ENCODE peak calls at places on chromosomes 6 and 20, in six cellular contexts. H is CD8-positive, alpha-beta T cell; I is Panc1; F is WTC11; B is B cell; T is MCF 10A. E is an unnamed sample.

GRCh38 chr6:42468273-42468672 is 16.5 kb upstream of the TRERF1 start:
- DNase-seq in H (no peak), I (no peak), F (no peak), B (no peak), T (no peak), E (no peak)

GRCh38 chr6:53744321-53744720 is 50.5 kb upstream of the LRRC1 start:
- DNase-seq in H (no peak), I (no peak), F (no peak), B (no peak), T (no peak), E (no peak)

GRCh38 chr6:28252507-28252975 is 472 bp upstream of the ZKSCAN4 start:
- DNase-seq in H (no peak), I (no peak), F (no peak), B (no peak), T (no peak), E (no peak)

GRCh38 chr6:106118835-106119443 is 32.8 kb downstream of the PRDM1 start:
- DNase-seq in H (no peak), I (no peak), F (no peak), B (no peak), T (no peak), E (no peak)

GRCh38 chr20:59787186-59787890 is 146.1 kb downstream of the SYCP2 start:
- DNase-seq in H (no peak), I (no peak), F (no peak), B (no peak), T (no peak), E (no peak)

GRCh38 chr20:15065794-15066193 is 728.4 kb upstream of the FLRT3 start:
- DNase-seq in H (no peak), I (no peak), F (no peak), B (no peak), T (no peak), E (no peak)

GRCh38 chr6:37433657-37434271 is 743 bp downstream of the CMTR1 start:
- DNase-seq in H (peak), I (no peak), F (no peak), B (peak), T (peak), E (peak)

GRCh38 chr6:159014406-159014805 is 14.4 kb upstream of the RSPH3 start:
- DNase-seq in H (no peak), I (no peak), F (no peak), B (no peak), T (no peak), E (no peak)

GRCh38 chr6:23106951-23107350 is 537.6 kb downstream of the HDGFL1 start:
- DNase-seq in H (no peak), I (no peak), F (no peak), B (no peak), T (peak), E (no peak)

GRCh38 chr6:167893416-167893815 is 66.7 kb downstream of the AFDN start:
- DNase-seq in H (no peak), I (no peak), F (no peak), B (no peak), T (peak), E (no peak)

DNA sequence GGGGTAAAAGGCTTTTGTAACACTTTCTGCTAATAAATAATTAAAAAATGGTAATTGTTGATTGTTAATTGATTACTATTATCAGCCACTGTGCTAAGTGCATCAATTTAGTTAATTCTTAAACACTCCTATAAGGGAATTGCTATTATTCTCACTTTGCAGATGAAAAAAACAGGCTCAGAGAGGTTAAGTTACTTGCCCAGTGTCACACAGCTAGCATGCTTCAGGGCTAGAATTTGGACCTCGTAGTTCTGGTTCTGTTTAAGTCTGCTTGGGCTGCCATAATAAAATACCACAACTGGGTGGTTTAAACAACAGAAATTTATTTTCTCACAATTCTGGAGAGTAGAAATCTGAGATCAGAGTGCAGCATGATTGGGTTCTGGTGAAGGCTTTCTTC is 164.8 kb upstream of the TBX18 start:
- DNase-seq in H (no peak), I (no peak), F (no peak), B (no peak), T (no peak), E (no peak)
- TF ChIP-seq CTCF in H (no peak), I (no peak), F (no peak), B (no peak), T (no peak), E (no peak)

GRCh38 chr6:15389079-15389758 is 143.3 kb downstream of the JARID2 start:
- DNase-seq in H (no peak), I (no peak), F (no peak), B (no peak), T (no peak), E (no peak)

GRCh38 chr6:15391500-15391899 is 145.6 kb downstream of the JARID2 start:
- DNase-seq in H (no peak), I (no peak), F (no peak), B (no peak), T (no peak), E (no peak)

GRCh38 chr6:15387118-15387517 is 141.2 kb downstream of the JARID2 start:
- DNase-seq in H (no peak), I (no peak), F (no peak), B (no peak), T (no peak), E (no peak)

GRCh38 chr6:15392182-15392581 is 146.3 kb downstream of the JARID2 start:
- DNase-seq in H (no peak), I (no peak), F (no peak), B (no peak), T (no peak), E (no peak)

DNA sequence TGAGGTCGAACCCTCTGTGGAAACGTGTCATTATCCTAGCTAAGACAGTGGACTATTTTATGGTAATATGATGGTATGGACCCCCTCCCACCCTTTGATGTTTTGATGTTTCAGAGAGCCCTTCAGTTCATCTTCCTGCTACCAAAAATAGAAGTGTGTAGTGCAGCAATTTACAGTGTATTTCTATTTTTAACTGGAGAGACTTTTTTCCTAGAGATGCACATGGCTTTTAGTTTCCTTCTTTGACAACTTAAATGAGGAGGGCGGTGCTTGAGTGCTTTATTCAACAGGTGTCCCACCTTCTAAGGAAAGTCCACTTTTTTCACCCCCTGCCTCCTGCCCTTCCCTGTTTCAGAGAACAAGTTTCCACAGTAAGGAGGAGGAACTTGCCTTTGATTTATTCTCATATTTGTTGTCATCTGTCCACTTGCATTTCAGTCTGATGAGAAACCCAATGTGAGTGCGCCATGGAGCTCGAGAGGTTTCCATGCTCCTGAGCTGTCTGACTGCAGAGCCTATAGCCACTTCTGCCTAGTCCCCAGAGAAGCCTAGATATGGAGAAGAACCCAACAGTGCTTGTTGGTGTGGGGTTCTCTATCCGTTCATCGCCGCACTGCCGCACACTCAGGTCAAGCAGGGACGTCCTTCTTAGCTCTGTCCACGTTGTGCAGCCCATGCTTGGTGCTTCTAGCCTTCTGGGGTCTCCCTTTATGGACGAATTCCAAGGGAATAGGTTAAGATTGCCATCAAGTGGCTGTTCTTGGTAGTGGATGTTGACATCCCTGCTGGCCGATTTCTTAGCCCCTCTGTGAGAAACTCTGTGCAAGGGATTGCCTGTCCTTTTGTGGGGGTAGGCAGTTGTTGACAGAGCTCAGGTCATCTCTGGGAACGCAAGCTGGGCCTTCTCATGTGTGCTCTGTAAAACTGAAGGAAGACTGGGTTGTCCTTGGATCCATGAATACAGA is 144.2 kb downstream of the JARID2 start:
- DNase-seq in H (no peak), I (peak), F (peak), B (peak), T (peak), E (no peak)
- TF ChIP-seq CTCF in H (peak), I (peak), F (peak), B (peak), T (peak), E (peak)

DNA sequence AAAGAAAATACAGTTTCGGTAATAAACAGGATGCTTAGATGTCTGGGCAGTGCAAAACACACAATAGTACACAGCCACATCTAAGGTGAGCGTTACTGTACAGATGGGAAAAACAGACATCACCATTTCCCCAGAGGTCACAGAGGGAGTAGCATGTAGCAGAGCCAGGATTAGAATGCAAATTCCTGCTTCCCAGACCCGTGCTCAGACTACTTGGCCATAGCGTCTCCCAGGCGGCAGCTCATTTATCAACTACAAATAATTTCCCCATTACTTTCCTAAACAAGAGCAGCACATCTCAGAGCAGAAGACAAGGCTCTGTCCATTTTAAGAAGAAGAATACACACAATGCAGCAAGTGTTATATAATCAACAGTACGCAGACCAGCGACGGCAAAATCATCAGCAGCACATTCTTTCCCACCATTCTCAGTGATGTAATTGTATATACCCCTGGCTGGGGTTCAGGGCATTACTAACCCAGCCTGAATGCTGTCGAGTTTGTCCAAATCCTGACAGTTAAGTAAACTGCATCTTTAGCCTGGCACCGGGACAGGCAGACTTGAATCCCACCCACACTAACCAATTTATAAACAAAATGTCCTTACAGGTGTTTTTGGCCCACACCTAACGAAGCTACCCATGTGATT is 61.9 kb downstream of the CNKSR3 start:
- DNase-seq in H (no peak), I (no peak), F (no peak), B (no peak), T (no peak), E (no peak)
- TF ChIP-seq CTCF in H (no peak), I (no peak), F (no peak), B (no peak), T (no peak), E (no peak)

DNA sequence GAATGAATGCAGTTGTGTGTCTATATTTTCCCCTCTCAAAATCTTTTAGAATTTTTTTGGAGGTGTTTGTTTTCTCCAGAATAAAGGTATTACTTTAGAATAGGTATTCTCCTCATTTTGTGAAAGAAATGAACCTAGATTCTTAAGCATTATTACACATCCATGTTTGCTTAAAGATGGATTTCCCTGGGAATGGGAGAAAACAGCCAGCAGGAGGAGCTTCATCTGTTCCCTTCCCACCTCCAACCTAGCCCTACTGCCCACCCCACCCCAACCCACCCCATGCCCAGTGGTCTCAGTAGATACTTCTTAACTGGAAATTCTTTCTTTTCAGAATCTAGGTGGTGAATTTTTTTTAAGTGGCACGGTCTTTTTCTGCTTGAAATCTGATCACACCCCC is 127.8 kb downstream of the CD109 start:
- DNase-seq in H (no peak), I (no peak), F (no peak), B (no peak), T (no peak), E (no peak)
- TF ChIP-seq CTCF in H (no peak), I (peak), F (no peak), B (no peak), T (no peak), E (no peak)

E was measured in CD14-positive monocyte.